ENCODE peak calls at places on chromosomes 16 and 17, in nine cellular contexts. N is head of caudate nucleus; M is activated naive CD4-positive, alpha-beta T cell; X is stromal cell of bone marrow; B is fibroblast of the conjunctiva; O is activated CD8-positive, alpha-beta memory T cell treated with anti-CD3 and anti-CD28 coated beads for 24 hours; S is smooth muscle cell of the brain vasculature; R is NCI-H2029 treated with DMSO at 0.1 percent for 48 hours; Y is cardiac muscle cell. L is an unnamed sample.

GRCh38 chr16:72467157-72467759 is 295.3 kb upstream of the PMFBP1 start:
- DNase-seq in N (peak), M (no peak), X (peak), B (peak), O (no peak), S (peak), R (peak), Y (peak), L (no peak)

GRCh38 chr17:68320311-68320865 is 29.1 kb downstream of the ARSG start:
- DNase-seq in N (no peak), M (no peak), X (no peak), B (no peak), O (no peak), S (no peak), R (no peak), Y (peak), L (no peak)

GRCh38 chr16:57304169-57305061 is 19.9 kb upstream of the PLLP start:
- DNase-seq in N (no peak), M (no peak), X (no peak), B (peak), O (no peak), S (no peak), R (no peak), Y (peak), L (no peak)

GRCh38 chr17:21218101-21218500 is 4.1 kb upstream of the TMEM11 start:
- DNase-seq in N (peak), M (no peak), X (no peak), B (no peak), O (peak), S (no peak), R (no peak), Y (peak), L (no peak)

GRCh38 chr17:60383379-60383778 is 8.6 kb downstream of the USP32 start:
- DNase-seq in N (no peak), M (no peak), X (no peak), B (no peak), O (no peak), S (no peak), R (peak), Y (no peak), L (no peak)

GRCh38 chr17:45221081-45221996 is at the start of gene FMNL1:
- DNase-seq in N (peak), M (peak), X (no peak), B (no peak), O (peak), S (no peak), R (no peak), Y (no peak), L (peak)

GRCh38 chr16:86504315-86505184 is 5.8 kb upstream of the FOXF1 start:
- DNase-seq in N (no peak), M (no peak), X (no peak), B (no peak), O (no peak), S (no peak), R (no peak), Y (no peak), L (no peak)

GRCh38 chr16:78762222-78762621 is 662.8 kb downstream of the WWOX start:
- DNase-seq in N (no peak), M (no peak), X (peak), B (no peak), O (peak), S (no peak), R (no peak), Y (no peak), L (no peak)

GRCh38 chr17:16945141-16945493 is 26.8 kb downstream of the TNFRSF13B start:
- DNase-seq in N (peak), M (no peak), X (no peak), B (no peak), O (no peak), S (no peak), R (no peak), Y (no peak), L (no peak)

GRCh38 chr16:49825006-49825405 is 30.9 kb downstream of the ZNF423 start:
- DNase-seq in N (no peak), M (no peak), X (no peak), B (no peak), O (no peak), S (no peak), R (no peak), Y (no peak), L (no peak)

GRCh38 chr16:19856120-19856519 is 28.5 kb downstream of the GPRC5B start:
- DNase-seq in N (no peak), M (no peak), X (no peak), B (no peak), O (no peak), S (no peak), R (no peak), Y (no peak), L (no peak)

GRCh38 chr16:22188595-22189442 is 17.3 kb upstream of the EEF2K start:
- DNase-seq in N (peak), M (peak), X (peak), B (peak), O (peak), S (peak), R (peak), Y (peak), L (no peak)

GRCh38 chr17:11624968-11625367 is 26.7 kb downstream of the DNAH9 start:
- DNase-seq in N (no peak), M (no peak), X (no peak), B (no peak), O (no peak), S (no peak), R (no peak), Y (no peak), L (no peak)

GRCh38 chr17:77594416-77595209 is 363.9 kb upstream of the TNRC6C start:
- DNase-seq in N (no peak), M (no peak), X (no peak), B (no peak), O (no peak), S (no peak), R (no peak), Y (no peak), L (peak)

GRCh38 chr16:27179500-27180072 is 23.7 kb upstream of the KDM8 start:
- DNase-seq in N (peak), M (peak), X (no peak), B (peak), O (peak), S (no peak), R (no peak), Y (peak), L (peak)

GRCh38 chr16:75304521-75305363 is 53.3 kb upstream of the BCAR1 start:
- DNase-seq in N (peak), M (no peak), X (peak), B (peak), O (no peak), S (no peak), R (no peak), Y (peak), L (no peak)

GRCh38 chr16:81446318-81447275 is 2.0 kb downstream of the CMIP start:
- DNase-seq in N (no peak), M (no peak), X (no peak), B (no peak), O (no peak), S (no peak), R (no peak), Y (no peak), L (no peak)

GRCh38 chr17:41666336-41666680 is 22.4 kb upstream of the EIF1 start:
- DNase-seq in N (peak), M (peak), X (no peak), B (peak), O (no peak), S (no peak), R (peak), Y (no peak), L (no peak)

GRCh38 chr17:77027271-77027670 is 113.5 kb upstream of the SEC14L1 start:
- DNase-seq in N (no peak), M (no peak), X (no peak), B (no peak), O (no peak), S (no peak), R (no peak), Y (no peak), L (no peak)

GRCh38 chr16:73054732-73055481 is 7.0 kb upstream of the ZFHX3 start:
- DNase-seq in N (no peak), M (no peak), X (no peak), B (no peak), O (no peak), S (no peak), R (peak), Y (no peak), L (no peak)

GRCh38 chr16:67796099-67796718 is 10.2 kb downstream of the RANBP10 start:
- DNase-seq in N (no peak), M (no peak), X (no peak), B (no peak), O (no peak), S (no peak), R (no peak), Y (no peak), L (no peak)

GRCh38 chr17:80455328-80455710 is 21.1 kb downstream of the NPTX1 start:
- DNase-seq in N (no peak), M (no peak), X (no peak), B (no peak), O (no peak), S (no peak), R (no peak), Y (peak), L (no peak)

GRCh38 chr16:66512589-66513404 is 37.1 kb downstream of the TK2 start:
- DNase-seq in N (no peak), M (no peak), X (no peak), B (no peak), O (no peak), S (no peak), R (no peak), Y (no peak), L (no peak)

GRCh38 chr16:27748868-27749546 is 199.1 kb downstream of the KATNIP start:
- DNase-seq in N (peak), M (no peak), X (peak), B (peak), O (no peak), S (peak), R (no peak), Y (peak), L (no peak)

GRCh38 chr17:2792541-2793169 is 3.6 kb upstream of the RAP1GAP2 start:
- DNase-seq in N (no peak), M (no peak), X (no peak), B (no peak), O (peak), S (no peak), R (no peak), Y (no peak), L (no peak)

GRCh38 chr17:11852911-11853310 is 144.4 kb downstream of the ZNF18 start:
- DNase-seq in N (no peak), M (no peak), X (no peak), B (no peak), O (no peak), S (no peak), R (no peak), Y (no peak), L (no peak)